ENCODE peak calls at places on chromosomes 4 and X, in seven cellular contexts. N is tibial artery, W is mesendoderm, C is neural crest cell, F is foreskin fibroblast, J is nucleus accumbens, A is NCI-H1105. Q is an unnamed sample.

GRCh38 chr4:54586343-54586953 is 71.3 kb upstream of the KIT start:
- DNase-seq in J (no peak), N (no peak), W (no peak), C (no peak), A (no peak), F (peak), Q (no peak)

GRCh38 chrX:136204571-136204970 is 46.6 kb downstream of the MAP7D3 start:
- DNase-seq in W (peak), N (peak), F (peak), C (no peak), J (no peak), A (no peak), Q (no peak)

GRCh38 chrX:27583976-27584375 is 6.2 kb upstream of the DCAF8L2 start:
- DNase-seq in F (no peak), N (no peak), C (no peak), W (no peak), J (no peak), A (no peak), Q (no peak)

GRCh38 chr4:1970926-1971325 is 37.8 kb downstream of the NELFA start:
- DNase-seq in A (no peak), J (no peak), W (no peak), N (no peak), F (no peak), C (no peak), Q (no peak)

GRCh38 chrX:103158317-103158621 is 56.6 kb upstream of the BEX4 start:
- DNase-seq in C (no peak), N (no peak), A (no peak), W (no peak), J (no peak), F (no peak), Q (no peak)

GRCh38 chr4:110904435-110905050 is 281.7 kb upstream of the PITX2 start:
- DNase-seq in J (no peak), F (peak), N (no peak), A (no peak), W (peak), C (no peak), Q (no peak)

GRCh38 chrX:107290019-107290418 is 83.6 kb downstream of the DNAAF6 start:
- DNase-seq in F (no peak), A (no peak), J (no peak), W (no peak), C (no peak), N (no peak), Q (no peak)

GRCh38 chrX:154136627-154137161 is 7.3 kb upstream of the OPN1LW start:
- DNase-seq in W (peak), N (peak), F (peak), C (peak), A (peak), J (peak), Q (peak)

GRCh38 chrX:30301977-30302376 is 7.2 kb downstream of the NR0B1 start:
- DNase-seq in W (peak), C (no peak), J (no peak), A (no peak), N (no peak), F (peak), Q (no peak)

GRCh38 chr4:118279920-118280432 is 72.8 kb downstream of the PRSS12 start:
- DNase-seq in F (peak), C (no peak), N (no peak), W (no peak), J (no peak), A (no peak), Q (no peak)

GRCh38 chr4:103424853-103425252 is 226.7 kb upstream of the CENPE start:
- DNase-seq in N (no peak), W (no peak), A (no peak), F (peak), J (no peak), C (no peak), Q (no peak)

GRCh38 chr4:826508-827208 is 729 bp upstream of the CPLX1 start:
- DNase-seq in A (no peak), N (no peak), J (no peak), F (no peak), W (no peak), C (no peak), Q (peak)

GRCh38 chrX:107716045-107716684 is 59.4 kb downstream of the TSC22D3 start:
- DNase-seq in F (peak), C (peak), J (peak), W (peak), A (no peak), N (peak), Q (peak)

Q was measured in aorta.